ENCODE peak calls at places on chromosome 5, in five cellular contexts. V, W, U, D and I are unnamed samples.

GRCh38 chr5:52743529-52743928 is 44.2 kb upstream of the ITGA1 start:
- DNase-seq in V (no peak), W (no peak), U (no peak), D (no peak), I (no peak)

GRCh38 chr5:137741718-137742117 is 5.8 kb upstream of the KLHL3 start:
- DNase-seq in V (no peak), W (no peak), U (no peak), D (no peak), I (no peak)

GRCh38 chr5:61790678-61791077 is 458.6 kb downstream of the ZSWIM6 start:
- DNase-seq in V (no peak), W (no peak), U (no peak), D (peak), I (no peak)

GRCh38 chr5:123206618-123207320 is 117.7 kb downstream of the PRDM6 start:
- DNase-seq in V (no peak), W (no peak), U (no peak), D (no peak), I (no peak)

GRCh38 chr5:36839479-36839878 is 37.1 kb upstream of the NIPBL start:
- DNase-seq in V (no peak), W (no peak), U (no peak), D (no peak), I (no peak)

GRCh38 chr5:14655146-14655741 is 9.3 kb upstream of the OTULIN start:
- DNase-seq in V (no peak), W (no peak), U (no peak), D (no peak), I (no peak)

GRCh38 chr5:121630402-121630801 is 221.3 kb upstream of the FTMT start:
- DNase-seq in V (no peak), W (no peak), U (peak), D (peak), I (no peak)

GRCh38 chr5:142053434-142054253 is 40.8 kb upstream of the GNPDA1 start:
- DNase-seq in V (no peak), W (peak), U (no peak), D (no peak), I (no peak)

GRCh38 chr5:150484964-150485769 is 22.8 kb upstream of the NDST1 start:
- DNase-seq in V (no peak), W (no peak), U (no peak), D (no peak), I (no peak)

GRCh38 chr5:151870820-151871219 is 53.8 kb downstream of the GLRA1 start:
- DNase-seq in V (no peak), W (peak), U (no peak), D (no peak), I (no peak)

GRCh38 chr5:68251386-68251785 is 35.8 kb downstream of the PIK3R1 start:
- DNase-seq in V (no peak), W (no peak), U (no peak), D (no peak), I (no peak)

GRCh38 chr5:110631236-110631635 is 95.2 kb downstream of the TMEM232 start:
- DNase-seq in V (no peak), W (no peak), U (no peak), D (no peak), I (no peak)

GRCh38 chr5:141050622-141051525 is at the start of gene PCDHB1:
- DNase-seq in V (no peak), W (no peak), U (peak), D (no peak), I (no peak)

GRCh38 chr5:71922584-71923106 is 184.6 kb upstream of the MAP1B start:
- DNase-seq in V (no peak), W (no peak), U (no peak), D (no peak), I (no peak)

GRCh38 chr5:179599566-179599965 is 23.9 kb downstream of the HNRNPH1 start:
- DNase-seq in V (no peak), W (no peak), U (no peak), D (no peak), I (no peak)

GRCh38 chr5:60495644-60496520 is 204.1 kb downstream of the DEPDC1B start:
- DNase-seq in V (no peak), W (no peak), U (no peak), D (no peak), I (no peak)

GRCh38 chr5:86008704-86009103 is 609.0 kb upstream of the COX7C start:
- DNase-seq in V (no peak), W (no peak), U (no peak), D (no peak), I (no peak)

GRCh38 chr5:39461007-39461682 is 36.4 kb upstream of the DAB2 start:
- DNase-seq in V (no peak), W (no peak), U (peak), D (no peak), I (no peak)

GRCh38 chr5:111129938-111130337 is 37.8 kb downstream of the WDR36 start:
- DNase-seq in V (no peak), W (no peak), U (no peak), D (no peak), I (no peak)

GRCh38 chr5:21398511-21398910 is 1410.5 kb upstream of the CDH18 start:
- DNase-seq in V (no peak), W (no peak), U (no peak), D (no peak), I (no peak)

GRCh38 chr5:177040814-177041410 is 18.4 kb downstream of the ZNF346 start:
- DNase-seq in V (no peak), W (no peak), U (no peak), D (no peak), I (no peak)

GRCh38 chr5:173663810-173664526 is 47.5 kb upstream of the BOD1 start:
- DNase-seq in V (peak), W (no peak), U (no peak), D (peak), I (no peak)

GRCh38 chr5:133285583-133286021 is 233.8 kb downstream of the HSPA4 start:
- DNase-seq in V (no peak), W (peak), U (peak), D (peak), I (no peak)

GRCh38 chr5:52356311-52356918 is 431.3 kb upstream of the ITGA1 start:
- DNase-seq in V (no peak), W (no peak), U (no peak), D (no peak), I (no peak)

GRCh38 chr5:53733853-53734252 is 173.4 kb downstream of the NDUFS4 start:
- DNase-seq in V (no peak), W (no peak), U (no peak), D (no peak), I (no peak)

GRCh38 chr5:5078009-5078897 is 61.9 kb upstream of the ADAMTS16 start:
- DNase-seq in V (no peak), W (no peak), U (no peak), D (no peak), I (no peak)

GRCh38 chr5:132471006-132471907 is 19.3 kb downstream of the IRF1 start:
- DNase-seq in V (no peak), W (no peak), U (no peak), D (no peak), I (no peak)

GRCh38 chr5:94461131-94461530 is 157.3 kb downstream of the KIAA0825 start:
- DNase-seq in V (no peak), W (no peak), U (no peak), D (no peak), I (no peak)

GRCh38 chr5:149439899-149440655 is 61.0 kb upstream of the IL17B start:
- DNase-seq in V (no peak), W (no peak), U (no peak), D (peak), I (no peak)

GRCh38 chr5:52786937-52787599 is 648 bp upstream of the ITGA1 start:
- DNase-seq in V (no peak), W (no peak), U (no peak), D (peak), I (no peak)

GRCh38 chr5:43802651-43803050 is 199.7 kb downstream of the NNT start:
- DNase-seq in V (no peak), W (no peak), U (no peak), D (no peak), I (no peak)

GRCh38 chr5:139670369-139671095 is 22.4 kb downstream of the CXXC5 start:
- DNase-seq in V (no peak), W (no peak), U (no peak), D (no peak), I (no peak)

GRCh38 chr5:132434813-132435286 is 55.7 kb downstream of the IRF1 start:
- DNase-seq in V (no peak), W (no peak), U (no peak), D (no peak), I (no peak)

GRCh38 chr5:170538970-170539586 is 35.3 kb downstream of the KCNIP1 start:
- DNase-seq in V (no peak), W (no peak), U (no peak), D (no peak), I (no peak)

GRCh38 chr5:107248065-107248695 is 422.6 kb downstream of the EFNA5 start:
- DNase-seq in V (no peak), W (peak), U (peak), D (peak), I (no peak)

GRCh38 chr5:113027431-113027830 is 50.8 kb downstream of the DCP2 start:
- DNase-seq in V (no peak), W (no peak), U (no peak), D (no peak), I (no peak)

GRCh38 chr5:135832263-135832555 is 2.3 kb upstream of the SLC25A48 start:
- DNase-seq in V (no peak), W (no peak), U (no peak), D (no peak), I (no peak)